ENCODE peak calls at places on chromosomes 7 and 10, in nine cellular contexts. S is B cell, U is A549, T is RWPE1, B is lower leg skin, Q is ascending aorta, O is WTC11, K is brain microvascular endothelial cell, I is breast epithelium. F is an unnamed sample.

GRCh38 chr7:79199266-79199665 is 254.2 kb downstream of the MAGI2 start:
- DNase-seq in S (no peak), U (no peak), T (no peak), B (no peak), Q (no peak), O (no peak), K (no peak), I (no peak), F (no peak)

GRCh38 chr7:47901542-47901941 is 46.7 kb downstream of the PKD1L1 start:
- DNase-seq in S (no peak), U (no peak), T (no peak), B (peak; percentile 80), Q (peak; percentile 35), O (no peak), K (peak; percentile 50), I (no peak), F (no peak)

GRCh38 chr10:72229261-72230251 is 13.5 kb upstream of the ASCC1 start:
- DNase-seq in S (no peak), U (peak; percentile 32), T (no peak), B (no peak), Q (peak; percentile 74), O (no peak), K (no peak), I (no peak), F (no peak)

GRCh38 chr10:119401671-119402395 is 140.7 kb downstream of the RGS10 start:
- DNase-seq in S (no peak), U (peak; percentile 77), T (peak; percentile 85), B (peak; percentile 94), Q (peak; percentile 87), O (no peak), K (peak; percentile 97), I (no peak), F (no peak)

GRCh38 chr7:147937428-147937827 is 653.1 kb upstream of the C7orf33 start:
- DNase-seq in S (no peak), U (no peak), T (no peak), B (no peak), Q (no peak), O (no peak), K (no peak), I (no peak), F (no peak)

GRCh38 chr10:122279725-122280141 is 8.6 kb downstream of the BTBD16 start:
- DNase-seq in S (no peak), U (peak; percentile 56), T (peak; percentile 51), B (peak; percentile 83), Q (peak; percentile 63), O (peak; percentile 79), K (peak; percentile 70), I (no peak), F (no peak)

GRCh38 chr10:51876528-51876927 is 177.1 kb upstream of the CSTF2T start:
- DNase-seq in S (no peak), U (no peak), T (no peak), B (no peak), Q (no peak), O (no peak), K (no peak), I (no peak), F (no peak)

GRCh38 chr10:66827353-66827752 is 98.5 kb upstream of the LRRTM3 start:
- DNase-seq in S (no peak), U (no peak), T (peak; percentile 43), B (no peak), Q (no peak), O (no peak), K (peak; percentile 64), I (no peak), F (no peak)

GRCh38 chr7:100687261-100687660 is 6.8 kb downstream of the GIGYF1 start:
- DNase-seq in S (peak; percentile 24), U (no peak), T (no peak), B (peak; percentile 80), Q (no peak), O (no peak), K (no peak), I (no peak), F (no peak)

GRCh38 chr7:151506901-151507382 is 12.8 kb downstream of the RHEB start:
- DNase-seq in S (no peak), U (peak; percentile 31), T (no peak), B (no peak), Q (no peak), O (no peak), K (no peak), I (no peak), F (no peak)

GRCh38 chr10:1972406-1972805 is 235.1 kb upstream of the ADARB2 start:
- DNase-seq in S (no peak), U (no peak), T (no peak), B (no peak), Q (no peak), O (no peak), K (no peak), I (no peak), F (no peak)

GRCh38 chr7:44396498-44396897 is 71.1 kb upstream of the CAMK2B start:
- DNase-seq in S (no peak), U (no peak), T (no peak), B (peak; percentile 12), Q (no peak), O (no peak), K (no peak), I (no peak), F (no peak)

GRCh38 chr10:73818402-73818801 is 7.0 kb upstream of the NDST2 start:
- DNase-seq in S (no peak), U (no peak), T (no peak), B (no peak), Q (no peak), O (peak; percentile 42), K (no peak), I (no peak), F (no peak)

GRCh38 chr10:111128331-111129167 is 51.7 kb downstream of the ADRA2A start:
- DNase-seq in S (no peak), U (peak; percentile 61), T (peak; percentile 66), B (peak; percentile 77), Q (no peak), O (no peak), K (peak; percentile 38), I (no peak), F (no peak)

GRCh38 chr10:111129348-111129747 is 52.5 kb downstream of the ADRA2A start:
- DNase-seq in S (no peak), U (no peak), T (no peak), B (peak; percentile 76), Q (no peak), O (no peak), K (no peak), I (no peak), F (no peak)

GRCh38 chr10:111126981-111127848 is 50.4 kb downstream of the ADRA2A start:
- DNase-seq in S (no peak), U (no peak), T (no peak), B (peak; percentile 67), Q (no peak), O (no peak), K (no peak), I (no peak), F (no peak)

GRCh38 chr10:111130471-111130870 is 53.6 kb downstream of the ADRA2A start:
- DNase-seq in S (no peak), U (no peak), T (no peak), B (no peak), Q (no peak), O (no peak), K (no peak), I (no peak), F (no peak)

DNA sequence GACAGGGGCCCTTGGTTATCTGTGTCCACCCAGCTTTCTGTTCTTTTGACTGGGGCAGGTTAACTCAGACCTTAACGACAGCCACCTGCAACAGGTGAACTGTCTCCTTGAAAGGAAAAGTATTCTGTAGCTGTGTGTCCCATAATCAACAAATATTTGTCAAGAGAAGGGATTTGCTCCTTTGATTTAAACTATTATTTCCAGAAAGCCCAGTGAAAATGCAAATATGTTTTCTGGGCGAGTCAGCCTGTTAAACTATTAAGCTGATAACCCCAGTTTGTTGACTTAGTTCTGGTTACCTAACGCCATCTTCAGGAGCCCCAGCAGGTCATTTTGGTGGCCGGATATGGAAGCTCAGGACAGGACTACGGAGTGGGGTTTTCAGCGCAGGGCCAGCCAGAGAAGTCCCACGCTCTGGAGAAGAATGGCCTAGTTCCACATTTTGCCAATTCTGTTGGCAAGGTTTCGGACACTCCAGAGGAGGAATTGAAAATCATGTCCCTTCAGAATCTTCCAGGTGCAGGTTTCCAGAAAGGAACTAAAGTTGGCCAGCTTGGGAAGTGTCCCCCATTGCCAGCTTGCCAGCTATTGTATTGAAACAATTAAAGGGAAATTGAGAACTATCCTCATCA is 54.5 kb downstream of the ADRA2A start:
- DNase-seq in S (no peak), U (no peak), T (no peak), B (no peak), Q (no peak), O (no peak), K (no peak), I (no peak), F (no peak)
- TF ChIP-seq CTCF in S (no peak), U (no peak), T (no peak), B (no peak), Q (no peak), O (no peak), K (no peak), I (no peak), F (no peak)

GRCh38 chr7:113918946-113919345 is at the start of gene PPP1R3A:
- DNase-seq in S (no peak), U (no peak), T (no peak), B (no peak), Q (no peak), O (no peak), K (peak; percentile 41), I (no peak), F (no peak)
- TF ChIP-seq CTCF in S (no peak), U (no peak), T (no peak), B (no peak), Q (no peak), O (no peak), K (peak; percentile 45), I (no peak), F (no peak)

DNA sequence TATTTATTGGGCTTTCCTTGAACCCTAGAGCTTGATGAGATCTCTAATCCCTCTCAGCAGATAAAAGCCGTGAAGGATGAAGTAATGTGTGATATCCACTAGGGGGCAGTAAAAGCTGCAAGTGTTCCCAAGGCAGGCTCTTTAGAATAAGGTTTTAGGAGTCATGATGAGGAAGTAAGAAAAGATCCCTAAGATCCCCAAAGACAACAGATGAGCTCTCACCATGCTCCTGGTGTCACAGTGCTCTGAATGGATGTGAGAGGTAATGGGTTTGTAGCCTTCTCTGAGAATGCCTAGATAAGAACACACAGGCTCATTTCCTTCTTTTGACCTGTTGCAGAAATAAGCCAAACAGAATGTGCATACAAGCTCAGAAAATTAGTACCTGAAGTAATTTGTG is 70.4 kb upstream of the ITPRID1 start:
- DNase-seq in S (peak; percentile 11), U (peak; percentile 68), T (peak; percentile 55), B (no peak), Q (no peak), O (no peak), K (peak; percentile 12), I (no peak), F (no peak)
- TF ChIP-seq CTCF in S (peak; percentile 75), U (peak; percentile 90), T (peak; percentile 80), B (no peak), Q (peak; percentile 36), O (peak; percentile 78), K (peak; percentile 78), I (peak; percentile 69), F (no peak)

DNA sequence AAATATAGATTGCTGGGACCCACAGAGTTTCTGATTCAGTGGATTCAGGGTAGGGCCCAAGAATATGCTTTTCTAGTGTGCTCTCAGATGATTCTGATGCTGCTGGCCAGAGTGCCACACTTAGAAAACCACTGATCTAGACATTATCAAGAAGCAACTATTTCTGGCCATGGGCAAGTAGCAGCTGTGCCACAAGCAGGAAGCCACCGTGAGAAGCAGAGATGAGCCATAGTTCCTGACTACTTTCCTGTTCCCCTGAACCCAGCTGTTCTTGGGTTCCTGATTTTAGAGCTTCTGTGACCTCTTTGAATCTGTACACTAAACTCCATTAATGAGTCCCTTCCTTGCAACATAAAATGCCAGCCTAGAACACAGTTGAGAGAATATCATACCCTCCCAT is 38.1 kb upstream of the PIK3AP1 start:
- DNase-seq in S (no peak), U (no peak), T (no peak), B (peak; percentile 69), Q (no peak), O (no peak), K (no peak), I (no peak), F (no peak)
- TF ChIP-seq CTCF in S (no peak), U (no peak), T (no peak), B (no peak), Q (no peak), O (no peak), K (no peak), I (no peak), F (no peak)

F was measured in omental fat pad.